ENCODE peak calls at places on chromosomes 16 and 17, in ten cellular contexts. T is fibroblast of lung, S is pancreas, G is neural progenitor cell, W is uterus, A is tibial artery, K is astrocyte, B is GM23338, E is IMR-90, P is cardiac muscle cell. V is an unnamed sample.

GRCh38 chr17:62882284-62882683 is 74.2 kb upstream of the MARCHF10 start:
- DNase-seq in T (no peak), S (no peak), G (no peak), W (no peak), A (no peak), K (no peak), B (no peak), E (no peak), P (no peak), V (no peak)

GRCh38 chr16:4614571-4615388 is at the start of gene UBALD1:
- DNase-seq in T (peak; percentile 88), S (peak; percentile 93), G (peak; percentile 92), W (peak; percentile 80), A (peak; percentile 88), K (peak; percentile 71), B (peak; percentile 90), E (peak; percentile 87), P (peak; percentile 94), V (peak; percentile 89)

GRCh38 chr17:48871551-48872351 is 20.8 kb upstream of the ATP5MC1 start:
- DNase-seq in T (no peak), S (peak; percentile 63), G (no peak), W (peak; percentile 35), A (peak; percentile 37), K (no peak), B (no peak), E (no peak), P (peak; percentile 25), V (no peak)

GRCh38 chr17:4358154-4358553 is 8.3 kb downstream of the UBE2G1 start:
- DNase-seq in T (no peak), S (no peak), G (no peak), W (no peak), A (no peak), K (no peak), B (no peak), E (no peak), P (no peak), V (no peak)

GRCh38 chr16:22736791-22737190 is 77.2 kb upstream of the HS3ST2 start:
- DNase-seq in T (no peak), S (no peak), G (no peak), W (no peak), A (no peak), K (no peak), B (no peak), E (no peak), P (no peak), V (no peak)

GRCh38 chr17:74607219-74607618 is 15.1 kb upstream of the CD300LD start:
- DNase-seq in T (no peak), S (no peak), G (no peak), W (no peak), A (no peak), K (no peak), B (no peak), E (no peak), P (no peak), V (no peak)

GRCh38 chr17:1744551-1745512 is 2.2 kb downstream of the SERPINF2 start:
- DNase-seq in T (no peak), S (no peak), G (no peak), W (peak; percentile 54), A (no peak), K (no peak), B (no peak), E (no peak), P (no peak), V (no peak)

GRCh38 chr17:39014044-39014794 is 47.0 kb upstream of the FBXO47 start:
- DNase-seq in T (peak; percentile 45), S (no peak), G (no peak), W (peak; percentile 31), A (no peak), K (peak; percentile 60), B (no peak), E (peak; percentile 73), P (peak; percentile 75), V (no peak)

GRCh38 chr17:53032861-53033271 is 789.9 kb upstream of the KIF2B start:
- DNase-seq in T (peak; percentile 50), S (no peak), G (peak; percentile 87), W (no peak), A (no peak), K (peak; percentile 5), B (peak; percentile 93), E (peak; percentile 0), P (peak; percentile 88), V (no peak)

GRCh38 chr16:80759419-80760162 is 44.8 kb downstream of the CDYL2 start:
- DNase-seq in T (no peak), S (no peak), G (no peak), W (no peak), A (no peak), K (no peak), B (no peak), E (no peak), P (no peak), V (no peak)

GRCh38 chr17:55641559-55642160 is 81.0 kb downstream of the TMEM100 start:
- DNase-seq in T (peak; percentile 83), S (peak; percentile 62), G (peak; percentile 43), W (peak; percentile 75), A (peak; percentile 61), K (peak; percentile 23), B (peak; percentile 76), E (peak; percentile 63), P (peak; percentile 85), V (no peak)

GRCh38 chr16:79067600-79067999 is 532.9 kb downstream of the MAF start:
- DNase-seq in T (peak; percentile 3), S (no peak), G (no peak), W (no peak), A (no peak), K (no peak), B (no peak), E (no peak), P (no peak), V (no peak)

GRCh38 chr16:12255919-12256665 is 279.6 kb downstream of the SNX29 start:
- DNase-seq in T (no peak), S (no peak), G (no peak), W (no peak), A (no peak), K (no peak), B (no peak), E (no peak), P (no peak), V (no peak)

GRCh38 chr17:43588121-43588520 is 42.0 kb upstream of the ETV4 start:
- DNase-seq in T (no peak), S (no peak), G (no peak), W (no peak), A (no peak), K (no peak), B (no peak), E (no peak), P (no peak), V (no peak)

DNA sequence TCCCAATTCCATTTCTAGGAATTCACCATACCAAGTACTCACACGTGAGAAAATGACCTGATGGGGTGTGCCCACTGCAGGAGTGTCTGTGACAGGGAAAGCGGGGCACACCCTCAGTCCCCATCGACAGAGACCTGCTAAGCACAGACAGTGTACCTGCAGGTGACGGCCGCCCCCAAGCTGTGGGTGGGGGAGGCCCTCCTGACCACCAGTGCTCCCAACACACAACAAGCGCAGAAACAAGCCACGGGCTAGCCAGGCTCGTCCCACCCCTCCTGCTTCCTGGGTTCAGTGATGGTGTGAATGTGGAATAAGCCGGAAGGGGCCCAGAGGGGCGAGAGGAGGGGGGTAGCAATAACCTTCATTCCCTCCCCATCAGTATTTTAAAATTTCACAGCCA is 31.9 kb downstream of the ZCCHC14 start:
- DNase-seq in T (no peak), S (no peak), G (no peak), W (no peak), A (no peak), K (no peak), B (no peak), E (no peak), P (no peak), V (no peak)
- H3K4me1 ChIP-seq in T (peaks cover 36% of the 10 kb centered on the region), S (peaks cover 30% of the 10 kb centered on the region), G (peaks cover 10% of the 10 kb centered on the region), W (peaks cover 5% of the 10 kb centered on the region), A (peaks cover 68% of the 10 kb centered on the region), K (peaks cover 50% of the 10 kb centered on the region), B (peaks cover 5% of the 10 kb centered on the region), E (peaks cover 29% of the 10 kb centered on the region), P (peaks cover 23% of the 10 kb centered on the region), V (peaks cover 37% of the 10 kb centered on the region)

DNA sequence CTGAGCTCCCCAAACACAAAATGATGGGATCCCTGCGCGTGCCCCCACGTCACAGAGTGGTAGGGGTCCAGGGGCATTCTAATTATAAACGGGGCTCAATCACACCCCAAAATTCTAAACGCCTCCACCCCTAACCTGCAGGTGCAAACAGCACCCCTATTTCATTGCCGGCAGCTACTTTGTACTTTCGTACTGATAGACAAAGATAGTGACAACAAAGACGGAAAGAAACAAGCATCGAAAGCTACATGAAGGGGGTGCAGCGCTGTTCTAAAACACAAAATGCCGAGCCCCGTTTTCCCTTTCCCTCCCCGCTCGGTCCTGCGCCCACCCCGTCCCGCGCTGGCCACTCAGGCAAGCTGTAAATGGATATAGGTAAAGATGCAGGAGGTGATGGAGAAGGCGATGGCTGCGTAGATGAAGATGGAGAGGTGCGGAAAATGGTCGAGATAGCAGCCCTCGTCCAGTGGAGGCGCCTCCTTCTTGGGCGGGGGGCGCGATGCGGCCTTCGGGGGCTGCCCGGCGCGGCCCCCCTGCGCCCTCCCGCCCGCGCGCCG is 14.0 kb downstream of the MIS12 start:
- DNase-seq in T (no peak), S (no peak), G (no peak), W (no peak), A (no peak), K (no peak), B (no peak), E (peak; percentile 12), P (no peak), V (no peak)
- H3K4me3 ChIP-seq in T (peak overlapping the region; percentile 75), S (peak overlapping the region; percentile 23), G (peak overlapping the region; percentile 88), W (peak overlapping the region; percentile 54), A (peak overlapping the region; percentile 69), K (peak overlapping the region; percentile 74), B (peak overlapping the region; percentile 91), E (peak overlapping the region; percentile 91), P (peak overlapping the region; percentile 53), V (peak overlapping the region; percentile 30)

GRCh38 chr16:73390491-73390890 is 342.6 kb upstream of the ZFHX3 start:
- DNase-seq in T (no peak), S (no peak), G (peak; percentile 60), W (no peak), A (no peak), K (no peak), B (no peak), E (no peak), P (no peak), V (no peak)
- TF ChIP-seq CTCF in T (no peak), S (no peak), G (no peak), W (no peak), A (no peak), K (no peak), B (no peak), E (no peak), P (no peak), V (no peak)

GRCh38 chr16:88784856-88785105 is 239 bp downstream of the PIEZO1 start:
- DNase-seq in T (no peak), S (no peak), G (no peak), W (no peak), A (no peak), K (no peak), B (peak; percentile 36), E (no peak), P (no peak), V (no peak)
- H3K4me1 ChIP-seq in T (peaks cover 32% of the 10 kb centered on the region), S (no peaks in the 10 kb centered on the region), G (no peaks in the 10 kb centered on the region), W (no peaks in the 10 kb centered on the region), A (peaks cover 50% of the 10 kb centered on the region), K (peaks cover 45% of the 10 kb centered on the region), B (peaks cover 10% of the 10 kb centered on the region), E (peaks cover 39% of the 10 kb centered on the region), P (peaks cover 11% of the 10 kb centered on the region), V (peaks cover 28% of the 10 kb centered on the region)